ENCODE peak calls at places on chromosomes 7 and 10, in five cellular contexts. C is stimulated activated CD8-positive, alpha-beta memory T cell treated with anti-CD3 and anti-CD28 coated beads, Interleukin-4, amount 100 ng/mL, for 48 hours; Q is NCI-H2081; P is ovary; G is activated CD4-positive, alpha-beta T cell treated with anti-CD3 and anti-CD28 coated beads for 24 hours. A is an unnamed sample.

GRCh38 chr10:6200588-6201510 is 1.9 kb upstream of the PFKFB3 start:
- DNase-seq in C (no peak), P (peak; percentile 70), G (no peak), Q (no peak), A (peak; percentile 82)

GRCh38 chr10:83012866-83013265 is 1126.4 kb upstream of the GHITM start:
- DNase-seq in P (no peak), C (no peak), Q (no peak), G (no peak), A (no peak)

GRCh38 chr7:13990319-13990983 is 985 bp upstream of the ETV1 start:
- DNase-seq in G (no peak), C (peak; percentile 37), Q (peak; percentile 96), P (no peak), A (peak; percentile 76)

GRCh38 chr10:46546591-46547330 is 9.7 kb downstream of the GPRIN2 start:
- DNase-seq in C (peak; percentile 21), G (no peak), P (peak; percentile 38), Q (no peak), A (peak; percentile 11)

GRCh38 chr7:19095461-19095860 is 22.0 kb downstream of the TWIST1 start:
- DNase-seq in Q (no peak), P (no peak), G (no peak), C (no peak), A (no peak)

GRCh38 chr10:12500406-12501303 is 151.3 kb downstream of the CAMK1D start:
- DNase-seq in G (no peak), Q (peak; percentile 38), C (no peak), P (no peak), A (peak; percentile 30)

GRCh38 chr7:52696183-52696582 is 339.2 kb upstream of the POM121L12 start:
- DNase-seq in C (no peak), P (no peak), G (no peak), Q (no peak), A (no peak)

GRCh38 chr10:80537705-80538480 is at the start of gene SH2D4B:
- DNase-seq in C (no peak), P (no peak), Q (no peak), G (no peak), A (no peak)

GRCh38 chr10:98308602-98309365 is 40.8 kb upstream of the LOXL4 start:
- DNase-seq in P (no peak), Q (no peak), G (no peak), C (no peak), A (no peak)

GRCh38 chr7:29285451-29285807 is 90.9 kb downstream of the CHN2 start:
- DNase-seq in C (peak; percentile 60), P (no peak), Q (peak; percentile 79), G (no peak), A (no peak)

GRCh38 chr10:86963341-86963919 is 4.9 kb upstream of the ADIRF start:
- DNase-seq in P (no peak), C (no peak), G (no peak), Q (no peak), A (no peak)

GRCh38 chr10:111677747-111678146 is 505.8 kb downstream of the GPAM start:
- DNase-seq in C (no peak), Q (no peak), G (no peak), P (no peak), A (no peak)

GRCh38 chr7:42350801-42351200 is 113.8 kb upstream of the GLI3 start:
- DNase-seq in Q (no peak), C (no peak), G (no peak), P (no peak), A (no peak)

GRCh38 chr7:150716939-150717338 is 526 bp downstream of the GIMAP1 start:
- DNase-seq in C (no peak), G (no peak), Q (no peak), P (no peak), A (no peak)

GRCh38 chr10:129855836-129856563 is 108.1 kb downstream of the EBF3 start:
- DNase-seq in Q (no peak), C (no peak), P (no peak), G (no peak), A (no peak)

GRCh38 chr10:100344386-100344785 is 2.6 kb upstream of the SCD start:
- DNase-seq in C (no peak), Q (no peak), G (no peak), P (no peak), A (no peak)

GRCh38 chr10:33133557-33133956 is 175.5 kb upstream of the ITGB1 start:
- DNase-seq in Q (no peak), P (no peak), G (no peak), C (no peak), A (no peak)

GRCh38 chr7:138900040-138900828 is 81.0 kb downstream of the KIAA1549 start:
- DNase-seq in C (no peak), P (no peak), G (no peak), Q (no peak), A (no peak)

GRCh38 chr7:114977277-114977676 is 55.4 kb downstream of the MDFIC start:
- DNase-seq in C (no peak), G (no peak), Q (no peak), P (no peak), A (no peak)

GRCh38 chr10:2631557-2631956 is 435.8 kb upstream of the PFKP start:
- DNase-seq in P (no peak), G (no peak), C (no peak), Q (peak; percentile 62), A (no peak)

GRCh38 chr10:121608669-121609190 is 10.5 kb upstream of the FGFR2 start:
- DNase-seq in P (peak; percentile 75), G (peak; percentile 9), Q (peak; percentile 18), C (peak; percentile 66), A (peak; percentile 37)

GRCh38 chr7:88350118-88350517 is 43.4 kb upstream of the STEAP4 start:
- DNase-seq in G (no peak), Q (no peak), C (no peak), P (no peak), A (no peak)

GRCh38 chr7:29208410-29209250 is 14.1 kb downstream of the CHN2 start:
- DNase-seq in G (no peak), C (no peak), Q (no peak), P (no peak), A (no peak)

GRCh38 chr7:15647309-15647708 is 39.2 kb downstream of the MEOX2 start:
- DNase-seq in G (no peak), Q (no peak), P (no peak), C (no peak), A (no peak)

GRCh38 chr10:43044444-43045245 is 32.2 kb upstream of the RET start:
- DNase-seq in P (peak; percentile 13), G (no peak), Q (no peak), C (no peak), A (no peak)

GRCh38 chr10:133357293-133358151 is at the start of gene FUOM:
- DNase-seq in P (peak; percentile 71), C (peak; percentile 80), Q (no peak), G (peak; percentile 59), A (peak; percentile 58)

GRCh38 chr7:8092140-8092539 is 123.5 kb downstream of the GLCCI1 start:
- DNase-seq in Q (no peak), G (no peak), C (no peak), P (no peak), A (no peak)

GRCh38 chr10:110426294-110427153 is 71.2 kb upstream of the DUSP5 start:
- DNase-seq in C (peak; percentile 53), Q (no peak), P (peak; percentile 46), G (no peak), A (peak; percentile 56)

GRCh38 chr7:92944633-92945032 is 108.3 kb upstream of the CDK6 start:
- DNase-seq in G (no peak), C (no peak), Q (no peak), P (no peak), A (no peak)

A was measured in adrenal gland.